ENCODE peak calls at places on chromosomes 7 and 10, in four cellular contexts. W, O, J and A are unnamed samples.

GRCh38 chr7:80411621-80412020 is 100.2 kb downstream of the GNAT3 start:
- DNase-seq in O (no peak), J (no peak), W (no peak), A (no peak)

GRCh38 chr10:78540355-78541076 is 506.9 kb downstream of the RPS24 start:
- DNase-seq in J (no peak), W (no peak), O (no peak), A (no peak)

GRCh38 chr7:34312624-34313023 is 345.4 kb upstream of the NPSR1 start:
- DNase-seq in W (no peak), J (no peak), O (no peak), A (no peak)

GRCh38 chr7:112001089-112001826 is 204.9 kb downstream of the DOCK4 start:
- DNase-seq in W (peak), O (no peak), J (peak), A (no peak)

GRCh38 chr7:70068531-70068930 is 470.3 kb downstream of the AUTS2 start:
- DNase-seq in O (no peak), W (no peak), J (no peak), A (no peak)

GRCh38 chr7:39565538-39565937 is 666 bp upstream of the YAE1 start:
- DNase-seq in J (peak), W (no peak), O (no peak), A (no peak)

GRCh38 chr7:85025312-85025756 is 161.5 kb downstream of the SEMA3D start:
- DNase-seq in O (no peak), J (no peak), W (no peak), A (no peak)

GRCh38 chr10:113071446-113071845 is 121.4 kb downstream of the TCF7L2 start:
- DNase-seq in J (no peak), O (no peak), W (no peak), A (no peak)

GRCh38 chr10:85918371-85918770 is 448.2 kb downstream of the GRID1 start:
- DNase-seq in J (no peak), O (no peak), W (no peak), A (no peak)

GRCh38 chr10:51773681-51774080 is 74.3 kb upstream of the CSTF2T start:
- DNase-seq in W (no peak), J (no peak), O (no peak), A (no peak)

GRCh38 chr10:109968954-109969644 is 38.7 kb upstream of the ADD3 start:
- DNase-seq in J (no peak), O (no peak), W (no peak), A (no peak)

GRCh38 chr10:95384011-95384704 is 93.4 kb upstream of the PDLIM1 start:
- DNase-seq in O (no peak), J (no peak), W (no peak), A (no peak)

GRCh38 chr7:11430112-11430511 is 401.9 kb downstream of the THSD7A start:
- DNase-seq in J (no peak), W (no peak), O (no peak), A (no peak)

GRCh38 chr7:561631-562393 is 42.2 kb upstream of the PDGFA start:
- DNase-seq in W (no peak), J (no peak), O (no peak), A (no peak)

GRCh38 chr10:92747600-92747999 is 57.8 kb downstream of the HHEX start:
- DNase-seq in W (no peak), O (no peak), J (peak), A (no peak)

GRCh38 chr10:131810805-131811137 is 90.0 kb upstream of the PPP2R2D start:
- DNase-seq in W (no peak), J (no peak), O (no peak), A (no peak)

GRCh38 chr7:48667434-48667833 is 256.9 kb upstream of the CDC14C start:
- DNase-seq in O (no peak), W (no peak), J (no peak), A (no peak)

DNA sequence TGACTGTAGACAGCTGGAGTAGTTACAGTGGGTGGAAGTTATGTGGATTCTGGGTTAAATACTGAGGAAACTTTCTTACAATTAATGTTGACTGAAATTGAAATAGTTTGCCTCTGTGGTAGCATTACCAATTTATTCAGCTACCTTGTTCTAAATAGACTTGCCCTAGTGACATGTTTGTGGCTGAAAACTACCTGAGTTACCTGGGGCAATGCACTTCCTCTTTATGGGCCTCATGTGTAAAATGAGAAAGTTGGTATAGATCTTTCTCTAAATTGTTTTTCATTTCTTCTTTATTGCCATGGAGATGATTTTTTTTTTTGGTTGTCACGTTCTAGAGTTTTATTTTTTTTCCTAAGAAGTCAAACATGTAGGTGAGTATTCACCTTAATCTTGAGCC is 252.7 kb upstream of the CDC14C start:
- DNase-seq in W (no peak), J (no peak), O (no peak), A (no peak)
- TF ChIP-seq ATF3 in W (no peak), J (no peak), O (no peak), A (no peak)

GRCh38 chr7:144784943-144785342 is 50.9 kb downstream of the TPK1 start:
- DNase-seq in O (no peak), W (no peak), J (no peak), A (no peak)
- TF ChIP-seq ZBTB33 in O (no peak), W (no peak), J (no peak), A (no peak)

DNA sequence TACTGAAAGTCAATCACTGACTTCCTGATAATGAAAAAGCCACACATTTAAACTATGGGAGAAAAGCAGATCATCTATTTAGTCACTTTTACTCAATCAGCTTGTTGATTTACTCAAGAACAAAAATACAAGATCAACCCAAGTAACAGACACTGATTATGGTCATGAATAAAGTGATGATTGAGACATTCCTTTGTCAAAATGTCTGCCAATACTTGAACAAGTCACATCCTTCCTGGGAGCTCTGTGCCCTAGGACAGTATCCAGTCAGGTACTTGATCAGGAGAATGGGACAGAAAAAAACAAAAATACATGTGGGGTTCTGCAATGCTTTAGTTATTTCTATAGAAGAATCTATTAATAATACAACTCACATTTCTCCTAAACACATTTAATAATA is 150.0 kb upstream of the NEBL start:
- DNase-seq in O (no peak), W (no peak), J (no peak), A (no peak)
- TF ChIP-seq ATF3 in O (no peak), W (no peak), J (no peak), A (no peak)

GRCh38 chr10:102120987-102121738 is 995 bp upstream of the LDB1 start:
- DNase-seq in J (no peak), O (no peak), W (no peak), A (no peak)
- TF ChIP-seq ZBTB33 in J (no peak), O (no peak), W (no peak), A (no peak)

GRCh38 chr7:128841171-128841690 is 11.0 kb downstream of the FLNC start:
- DNase-seq in J (no peak), W (no peak), O (no peak), A (no peak)
- TF ChIP-seq ATF3 in J (no peak), W (no peak), O (no peak), A (no peak)

GRCh38 chr10:88493676-88494483 is 89.2 kb downstream of the RNLS start:
- DNase-seq in O (no peak), W (no peak), J (no peak), A (no peak)
- TF ChIP-seq ZBTB33 in O (no peak), W (no peak), J (no peak), A (no peak)

GRCh38 chr7:157568785-157569584 is 232.2 kb downstream of the DNAJB6 start:
- DNase-seq in J (peak), O (no peak), W (no peak), A (no peak)
- TF ChIP-seq ATF3 in J (no peak), O (no peak), W (no peak), A (no peak)

GRCh38 chr10:68043030-68043429 is 32.1 kb downstream of the HERC4 start:
- DNase-seq in O (no peak), J (no peak), W (no peak), A (no peak)
- TF ChIP-seq ZBTB33 in O (no peak), J (no peak), W (no peak), A (no peak)